ENCODE peak calls at places on chromosome 10, in ten cellular contexts. One of them, this sample, is unnamed.

GRCh38 chr10:79066460-79067240 is 2.1 kb upstream of the ZMIZ1 start:
- DNase-seq in H9: peak
- DNase-seq in HCT116: no peak
- DNase-seq in uterus: no peak
- DNase-seq in breast epithelium: no peak
- DNase-seq in esophagus squamous epithelium: no peak
- DNase-seq in CD4-positive, alpha-beta T cell: no peak
- DNase-seq in tibial artery: no peak
- DNase-seq in ovary: peak
- DNase-seq in psoas muscle: peak
- DNase-seq in this sample: no peak

GRCh38 chr10:120738658-120739057 is 112.5 kb upstream of the WDR11 start:
- DNase-seq in tibial artery: no peak
- DNase-seq in CD4-positive, alpha-beta T cell: no peak
- DNase-seq in psoas muscle: no peak
- DNase-seq in HCT116: no peak
- DNase-seq in uterus: no peak
- DNase-seq in H9: no peak
- DNase-seq in esophagus squamous epithelium: no peak
- DNase-seq in ovary: no peak
- DNase-seq in breast epithelium: no peak
- DNase-seq in this sample: peak

GRCh38 chr10:8095962-8096361 is 41.5 kb downstream of the GATA3 start:
- DNase-seq in psoas muscle: no peak
- DNase-seq in ovary: no peak
- DNase-seq in CD4-positive, alpha-beta T cell: no peak
- DNase-seq in tibial artery: no peak
- DNase-seq in H9: no peak
- DNase-seq in HCT116: no peak
- DNase-seq in breast epithelium: no peak
- DNase-seq in uterus: no peak
- DNase-seq in esophagus squamous epithelium: no peak
- DNase-seq in this sample: no peak

GRCh38 chr10:44383749-44384600 is 922 bp downstream of the CXCL12 start:
- DNase-seq in HCT116: no peak
- DNase-seq in psoas muscle: peak
- DNase-seq in uterus: peak
- DNase-seq in H9: peak
- DNase-seq in ovary: peak
- DNase-seq in tibial artery: peak
- DNase-seq in breast epithelium: no peak
- DNase-seq in CD4-positive, alpha-beta T cell: no peak
- DNase-seq in esophagus squamous epithelium: no peak
- DNase-seq in this sample: no peak

GRCh38 chr10:78919111-78919966 is 149.4 kb upstream of the ZMIZ1 start:
- DNase-seq in psoas muscle: no peak
- DNase-seq in breast epithelium: no peak
- DNase-seq in H9: no peak
- DNase-seq in esophagus squamous epithelium: no peak
- DNase-seq in CD4-positive, alpha-beta T cell: no peak
- DNase-seq in tibial artery: no peak
- DNase-seq in ovary: no peak
- DNase-seq in uterus: no peak
- DNase-seq in HCT116: no peak
- DNase-seq in this sample: no peak

GRCh38 chr10:44011603-44011981 is 362.9 kb upstream of the ZNF32 start:
- DNase-seq in CD4-positive, alpha-beta T cell: no peak
- DNase-seq in breast epithelium: no peak
- DNase-seq in HCT116: no peak
- DNase-seq in psoas muscle: no peak
- DNase-seq in esophagus squamous epithelium: no peak
- DNase-seq in ovary: no peak
- DNase-seq in uterus: no peak
- DNase-seq in tibial artery: no peak
- DNase-seq in H9: no peak
- DNase-seq in this sample: no peak

GRCh38 chr10:93068411-93069244 is 5.1 kb upstream of the CYP26A1 start:
- DNase-seq in esophagus squamous epithelium: no peak
- DNase-seq in CD4-positive, alpha-beta T cell: no peak
- DNase-seq in tibial artery: no peak
- DNase-seq in uterus: no peak
- DNase-seq in HCT116: no peak
- DNase-seq in H9: peak
- DNase-seq in ovary: no peak
- DNase-seq in breast epithelium: no peak
- DNase-seq in psoas muscle: no peak
- DNase-seq in this sample: no peak

GRCh38 chr10:100739516-100740368 is 5.6 kb upstream of the PAX2 start:
- DNase-seq in breast epithelium: no peak
- DNase-seq in ovary: no peak
- DNase-seq in tibial artery: no peak
- DNase-seq in HCT116: no peak
- DNase-seq in psoas muscle: no peak
- DNase-seq in H9: peak
- DNase-seq in esophagus squamous epithelium: no peak
- DNase-seq in CD4-positive, alpha-beta T cell: no peak
- DNase-seq in uterus: no peak
- DNase-seq in this sample: no peak

GRCh38 chr10:129131439-129132122 is 335.5 kb upstream of the MGMT start:
- DNase-seq in H9: no peak
- DNase-seq in ovary: no peak
- DNase-seq in HCT116: no peak
- DNase-seq in uterus: peak
- DNase-seq in esophagus squamous epithelium: no peak
- DNase-seq in psoas muscle: no peak
- DNase-seq in CD4-positive, alpha-beta T cell: no peak
- DNase-seq in tibial artery: peak
- DNase-seq in breast epithelium: no peak
- DNase-seq in this sample: no peak

GRCh38 chr10:99659868-99660366 is 608 bp downstream of the ENTPD7 start:
- DNase-seq in H9: no peak
- DNase-seq in esophagus squamous epithelium: no peak
- DNase-seq in breast epithelium: no peak
- DNase-seq in uterus: no peak
- DNase-seq in CD4-positive, alpha-beta T cell: no peak
- DNase-seq in psoas muscle: no peak
- DNase-seq in ovary: no peak
- DNase-seq in tibial artery: no peak
- DNase-seq in HCT116: no peak
- DNase-seq in this sample: no peak

GRCh38 chr10:112579578-112579977 is 132.6 kb downstream of the VTI1A start:
- DNase-seq in CD4-positive, alpha-beta T cell: no peak
- DNase-seq in ovary: no peak
- DNase-seq in esophagus squamous epithelium: no peak
- DNase-seq in psoas muscle: no peak
- DNase-seq in tibial artery: no peak
- DNase-seq in H9: no peak
- DNase-seq in uterus: no peak
- DNase-seq in breast epithelium: no peak
- DNase-seq in HCT116: no peak
- DNase-seq in this sample: no peak

GRCh38 chr10:27252267-27253000 is 11.8 kb upstream of the ACBD5 start:
- DNase-seq in HCT116: no peak
- DNase-seq in esophagus squamous epithelium: no peak
- DNase-seq in CD4-positive, alpha-beta T cell: peak
- DNase-seq in tibial artery: peak
- DNase-seq in H9: peak
- DNase-seq in ovary: peak
- DNase-seq in uterus: peak
- DNase-seq in psoas muscle: peak
- DNase-seq in breast epithelium: peak
- DNase-seq in this sample: peak

GRCh38 chr10:27743736-27744477 is 1.7 kb downstream of the MKX start:
- DNase-seq in tibial artery: peak
- DNase-seq in breast epithelium: no peak
- DNase-seq in psoas muscle: peak
- DNase-seq in esophagus squamous epithelium: no peak
- DNase-seq in uterus: no peak
- DNase-seq in ovary: no peak
- DNase-seq in HCT116: no peak
- DNase-seq in H9: no peak
- DNase-seq in CD4-positive, alpha-beta T cell: no peak
- DNase-seq in this sample: no peak

GRCh38 chr10:92124524-92125168 is 166.2 kb downstream of the CPEB3 start:
- DNase-seq in CD4-positive, alpha-beta T cell: no peak
- DNase-seq in breast epithelium: peak
- DNase-seq in esophagus squamous epithelium: no peak
- DNase-seq in tibial artery: peak
- DNase-seq in H9: no peak
- DNase-seq in HCT116: no peak
- DNase-seq in uterus: no peak
- DNase-seq in psoas muscle: no peak
- DNase-seq in ovary: no peak
- DNase-seq in this sample: peak

GRCh38 chr10:108789911-108790310 is 1133.4 kb downstream of the XPNPEP1 start:
- DNase-seq in H9: no peak
- DNase-seq in psoas muscle: no peak
- DNase-seq in esophagus squamous epithelium: no peak
- DNase-seq in tibial artery: no peak
- DNase-seq in HCT116: no peak
- DNase-seq in CD4-positive, alpha-beta T cell: no peak
- DNase-seq in ovary: no peak
- DNase-seq in uterus: no peak
- DNase-seq in breast epithelium: no peak
- DNase-seq in this sample: peak

DNA sequence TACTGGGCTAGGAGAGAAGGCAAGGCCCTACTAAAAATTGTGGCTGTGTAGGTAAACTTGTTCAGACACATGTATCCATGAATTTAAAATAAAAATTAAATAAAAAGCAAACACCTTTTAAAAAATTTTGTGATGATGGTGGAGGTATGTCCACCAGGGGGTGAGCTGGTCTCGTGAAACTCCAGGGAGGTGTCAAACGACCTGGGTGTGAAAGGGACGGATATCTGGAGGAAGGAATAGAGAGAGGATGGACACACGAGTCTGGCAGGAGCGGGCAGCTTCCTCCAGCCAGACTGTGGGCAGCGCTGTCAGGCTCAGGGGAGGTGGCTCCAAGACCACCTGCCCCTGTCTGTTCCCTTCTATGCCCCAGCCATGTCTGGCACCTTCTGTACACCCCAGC is 34.8 kb upstream of the DMBT1 start:
- DNase-seq in tibial artery: no peak
- DNase-seq in breast epithelium: no peak
- DNase-seq in esophagus squamous epithelium: no peak
- DNase-seq in uterus: no peak
- DNase-seq in ovary: no peak
- DNase-seq in psoas muscle: no peak
- DNase-seq in H9: no peak
- DNase-seq in CD4-positive, alpha-beta T cell: no peak
- DNase-seq in HCT116: peak
- DNase-seq in this sample: no peak
- TF ChIP-seq CTCF in tibial artery: no peak
- TF ChIP-seq CTCF in breast epithelium: peak
- TF ChIP-seq CTCF in esophagus squamous epithelium: no peak
- TF ChIP-seq CTCF in uterus: peak
- TF ChIP-seq CTCF in ovary: no peak
- TF ChIP-seq CTCF in psoas muscle: peak
- TF ChIP-seq CTCF in H9: peak
- TF ChIP-seq CTCF in CD4-positive, alpha-beta T cell: no peak
- TF ChIP-seq CTCF in HCT116: peak
- TF ChIP-seq CTCF in this sample: no peak

GRCh38 chr10:102710604-102711003 is 3.6 kb downstream of the ARL3 start:
- DNase-seq in psoas muscle: no peak
- DNase-seq in HCT116: no peak
- DNase-seq in ovary: no peak
- DNase-seq in esophagus squamous epithelium: no peak
- DNase-seq in breast epithelium: no peak
- DNase-seq in H9: no peak
- DNase-seq in uterus: no peak
- DNase-seq in CD4-positive, alpha-beta T cell: no peak
- DNase-seq in tibial artery: no peak
- DNase-seq in this sample: no peak
- H3K27ac ChIP-seq in psoas muscle: no peak
- H3K27ac ChIP-seq in HCT116: no peak
- H3K27ac ChIP-seq in ovary: no peak
- H3K27ac ChIP-seq in esophagus squamous epithelium: no peak
- H3K27ac ChIP-seq in breast epithelium: no peak
- H3K27ac ChIP-seq in H9: no peak
- H3K27ac ChIP-seq in uterus: no peak
- H3K27ac ChIP-seq in CD4-positive, alpha-beta T cell: no peak
- H3K27ac ChIP-seq in tibial artery: no peak
- H3K27ac ChIP-seq in this sample: no peak

GRCh38 chr10:34736976-34737771 is 77.9 kb downstream of the PARD3 start:
- DNase-seq in HCT116: no peak
- DNase-seq in CD4-positive, alpha-beta T cell: no peak
- DNase-seq in H9: no peak
- DNase-seq in psoas muscle: no peak
- DNase-seq in breast epithelium: no peak
- DNase-seq in esophagus squamous epithelium: no peak
- DNase-seq in uterus: no peak
- DNase-seq in ovary: no peak
- DNase-seq in tibial artery: no peak
- DNase-seq in this sample: no peak

GRCh38 chr10:34732926-34733325 is 82.2 kb downstream of the PARD3 start:
- DNase-seq in uterus: no peak
- DNase-seq in tibial artery: no peak
- DNase-seq in CD4-positive, alpha-beta T cell: no peak
- DNase-seq in breast epithelium: no peak
- DNase-seq in H9: no peak
- DNase-seq in ovary: no peak
- DNase-seq in psoas muscle: no peak
- DNase-seq in HCT116: peak
- DNase-seq in esophagus squamous epithelium: no peak
- DNase-seq in this sample: peak

GRCh38 chr10:34737772-34738169 is 77.3 kb downstream of the PARD3 start:
- DNase-seq in uterus: no peak
- DNase-seq in H9: peak
- DNase-seq in tibial artery: no peak
- DNase-seq in ovary: no peak
- DNase-seq in breast epithelium: no peak
- DNase-seq in psoas muscle: no peak
- DNase-seq in HCT116: no peak
- DNase-seq in esophagus squamous epithelium: no peak
- DNase-seq in CD4-positive, alpha-beta T cell: no peak
- DNase-seq in this sample: no peak

GRCh38 chr10:34731885-34732701 is 83.0 kb downstream of the PARD3 start:
- DNase-seq in psoas muscle: no peak
- DNase-seq in esophagus squamous epithelium: no peak
- DNase-seq in uterus: no peak
- DNase-seq in ovary: no peak
- DNase-seq in CD4-positive, alpha-beta T cell: no peak
- DNase-seq in H9: no peak
- DNase-seq in HCT116: no peak
- DNase-seq in breast epithelium: no peak
- DNase-seq in tibial artery: no peak
- DNase-seq in this sample: peak

GRCh38 chr10:34734918-34735317 is 80.2 kb downstream of the PARD3 start:
- DNase-seq in esophagus squamous epithelium: no peak
- DNase-seq in CD4-positive, alpha-beta T cell: no peak
- DNase-seq in breast epithelium: no peak
- DNase-seq in HCT116: no peak
- DNase-seq in H9: no peak
- DNase-seq in tibial artery: no peak
- DNase-seq in psoas muscle: no peak
- DNase-seq in ovary: no peak
- DNase-seq in uterus: no peak
- DNase-seq in this sample: no peak
- TF ChIP-seq CTCF in esophagus squamous epithelium: no peak
- TF ChIP-seq CTCF in CD4-positive, alpha-beta T cell: no peak
- TF ChIP-seq CTCF in breast epithelium: no peak
- TF ChIP-seq CTCF in HCT116: no peak
- TF ChIP-seq CTCF in H9: no peak
- TF ChIP-seq CTCF in tibial artery: no peak
- TF ChIP-seq CTCF in psoas muscle: no peak
- TF ChIP-seq CTCF in ovary: no peak
- TF ChIP-seq CTCF in uterus: no peak
- TF ChIP-seq CTCF in this sample: no peak

GRCh38 chr10:72228318-72228751 is 12.3 kb upstream of the ASCC1 start:
- DNase-seq in uterus: no peak
- DNase-seq in CD4-positive, alpha-beta T cell: no peak
- DNase-seq in breast epithelium: no peak
- DNase-seq in H9: no peak
- DNase-seq in psoas muscle: no peak
- DNase-seq in HCT116: no peak
- DNase-seq in esophagus squamous epithelium: no peak
- DNase-seq in ovary: no peak
- DNase-seq in tibial artery: no peak
- DNase-seq in this sample: no peak
- H3K27ac ChIP-seq in uterus: peak
- H3K27ac ChIP-seq in CD4-positive, alpha-beta T cell: no peak
- H3K27ac ChIP-seq in breast epithelium: peak
- H3K27ac ChIP-seq in H9: no peak
- H3K27ac ChIP-seq in psoas muscle: peak
- H3K27ac ChIP-seq in HCT116: no peak
- H3K27ac ChIP-seq in esophagus squamous epithelium: peak
- H3K27ac ChIP-seq in ovary: peak
- H3K27ac ChIP-seq in tibial artery: peak
- H3K27ac ChIP-seq in this sample: no peak

This sample was measured in RWPE1.